ENCODE peak calls at places on chromosomes 7 and 10, in seven cellular contexts. E is activated naive CD4-positive, alpha-beta T cell; P is stimulated activated CD4-positive, alpha-beta T cell treated with anti-CD3 and anti-CD28 coated beads, TNF-alpha, amount 100 ng/mL, for 48 hours; U is HTR-8/SVneo; S is foreskin fibroblast; Z is cardiac fibroblast; J is activated CD4-positive, alpha-beta memory T cell treated with anti-CD3 and anti-CD28 coated beads, Interleukin-2, amount 10 ng/mL, durations not matched to agents 7 days and 5 days. M is an unnamed sample.

GRCh38 chr7:47454066-47454950 is 127.6 kb downstream of the TNS3 start:
- DNase-seq in P (no peak), Z (no peak), J (no peak), U (no peak), E (no peak), S (peak), M (no peak)

GRCh38 chr10:21313691-21314090 is 211.8 kb downstream of the SKIDA1 start:
- DNase-seq in J (no peak), Z (no peak), E (no peak), S (no peak), P (no peak), U (no peak), M (no peak)

GRCh38 chr10:124882313-124882712 is 59.6 kb upstream of the ZRANB1 start:
- DNase-seq in Z (no peak), U (no peak), P (no peak), J (no peak), S (no peak), E (no peak), M (no peak)

GRCh38 chr7:32290015-32290414 is 200.2 kb downstream of the LSM5 start:
- DNase-seq in J (no peak), P (no peak), S (no peak), Z (no peak), U (no peak), E (no peak), M (no peak)

GRCh38 chr7:150398108-150398964 is 19.2 kb downstream of the ZNF775 start:
- DNase-seq in P (no peak), Z (no peak), U (no peak), S (no peak), J (no peak), E (no peak), M (no peak)

GRCh38 chr7:129462445-129462844 is 28.2 kb downstream of the STRIP2 start:
- DNase-seq in P (no peak), Z (no peak), J (no peak), U (no peak), E (no peak), S (no peak), M (no peak)

GRCh38 chr7:152117356-152117755 is 91.9 kb downstream of the GALNT11 start:
- DNase-seq in Z (no peak), E (no peak), P (no peak), U (no peak), J (no peak), S (no peak), M (no peak)

GRCh38 chr10:63431962-63432797 is 33.6 kb downstream of the JMJD1C start:
- DNase-seq in S (no peak), U (no peak), E (no peak), P (no peak), Z (peak), J (no peak), M (no peak)

GRCh38 chr7:12619461-12620069 is 49.0 kb downstream of the SCIN start:
- DNase-seq in U (no peak), Z (no peak), S (no peak), J (no peak), E (no peak), P (no peak), M (no peak)

GRCh38 chr10:129108378-129108777 is 358.7 kb upstream of the MGMT start:
- DNase-seq in Z (no peak), J (no peak), S (no peak), E (no peak), P (no peak), U (no peak), M (no peak)

GRCh38 chr7:40099837-40100236 is 34.6 kb downstream of the MPLKIP start:
- DNase-seq in U (no peak), S (no peak), Z (no peak), E (no peak), P (no peak), J (no peak), M (no peak)

GRCh38 chr7:139651308-139651707 is 126.5 kb downstream of the HIPK2 start:
- DNase-seq in S (no peak), P (no peak), E (no peak), J (no peak), U (no peak), Z (peak), M (no peak)

GRCh38 chr7:16268821-16269768 is 152.2 kb downstream of the CRPPA start:
- DNase-seq in P (no peak), J (no peak), S (peak), E (no peak), U (peak), Z (peak), M (peak)

GRCh38 chr7:70698219-70698832 is 433.6 kb upstream of the GALNT17 start:
- DNase-seq in Z (peak), E (no peak), J (peak), P (no peak), U (no peak), S (no peak), M (peak)

GRCh38 chr7:69277361-69277760 is 320.9 kb upstream of the AUTS2 start:
- DNase-seq in S (no peak), J (no peak), Z (no peak), U (no peak), P (no peak), E (no peak), M (no peak)

GRCh38 chr7:107961399-107961798 is 41.6 kb downstream of the LAMB1 start:
- DNase-seq in S (no peak), Z (peak), E (no peak), P (no peak), J (no peak), U (no peak), M (no peak)

GRCh38 chr10:91424016-91424415 is 13.9 kb downstream of the HECTD2 start:
- DNase-seq in P (no peak), U (no peak), Z (peak), S (no peak), E (no peak), J (no peak), M (no peak)

GRCh38 chr7:46213154-46213537 is 292.1 kb upstream of the IGFBP3 start:
- DNase-seq in E (no peak), U (no peak), Z (no peak), S (no peak), P (no peak), J (no peak), M (no peak)

GRCh38 chr7:38300175-38300574 is 26.7 kb upstream of the TARP start:
- DNase-seq in S (no peak), U (no peak), J (peak), E (no peak), Z (no peak), P (no peak), M (no peak)

GRCh38 chr10:9957352-9957751 is 1060.3 kb upstream of the CELF2 start:
- DNase-seq in U (no peak), E (no peak), J (no peak), S (no peak), Z (peak), P (no peak), M (peak)

GRCh38 chr10:132538031-132538789 is 623 bp downstream of the INPP5A start:
- DNase-seq in U (no peak), Z (no peak), S (no peak), J (no peak), P (no peak), E (no peak), M (no peak)

GRCh38 chr10:126893841-126894240 is 11.4 kb upstream of the DOCK1 start:
- DNase-seq in E (no peak), J (no peak), Z (no peak), S (no peak), P (no peak), U (no peak), M (no peak)

GRCh38 chr10:119522747-119523426 is 19.6 kb downstream of the RGS10 start:
- DNase-seq in S (no peak), U (no peak), E (no peak), Z (no peak), P (no peak), J (no peak), M (no peak)

GRCh38 chr7:140263277-140263676 is 86.5 kb upstream of the KDM7A start:
- DNase-seq in U (no peak), P (no peak), J (peak), E (no peak), S (no peak), Z (no peak), M (no peak)

M was measured in AG08395.